ENCODE peak calls at places on chromosomes 2 and 18, in seven cellular contexts. T is RWPE1; I is CD4-positive, alpha-beta T cell; Q is AG08396; D is small intestine; S is NCI-H1694; B is B cell. C is an unnamed sample.

GRCh38 chr18:40976050-40976449 is 979.0 kb upstream of the PIK3C3 start:
- DNase-seq in Q (no peak), I (no peak), B (no peak), D (no peak), S (no peak), T (no peak), C (no peak)

GRCh38 chr18:49613141-49613641 is 51.3 kb downstream of the LIPG start:
- DNase-seq in D (no peak), Q (no peak), B (no peak), S (peak), T (no peak), I (no peak), C (no peak)

GRCh38 chr2:196131384-196131861 is 40.0 kb downstream of the STK17B start:
- DNase-seq in I (peak), D (peak), T (no peak), B (no peak), Q (no peak), S (peak), C (peak)

GRCh38 chr2:114496959-114497358 is 54.5 kb downstream of the DPP10 start:
- DNase-seq in D (no peak), S (no peak), Q (no peak), T (no peak), B (no peak), I (no peak), C (no peak)

GRCh38 chr2:239946570-239947311 is 78.4 kb downstream of the NDUFA10 start:
- DNase-seq in B (no peak), D (no peak), Q (no peak), T (no peak), S (no peak), I (no peak), C (no peak)

GRCh38 chr2:45469314-45470099 is 141.6 kb downstream of the SRBD1 start:
- DNase-seq in B (no peak), T (peak), D (peak), Q (no peak), S (no peak), I (no peak), C (no peak)

GRCh38 chr2:239192456-239192855 is 208.4 kb downstream of the HDAC4 start:
- DNase-seq in Q (no peak), I (no peak), S (no peak), B (no peak), T (no peak), D (no peak), C (no peak)

GRCh38 chr2:208031608-208032019 is 6.3 kb upstream of the PLEKHM3 start:
- DNase-seq in S (no peak), D (no peak), Q (peak), I (no peak), B (no peak), T (no peak), C (peak)

GRCh38 chr2:175853110-175853509 is 149.0 kb downstream of the LNPK start:
- DNase-seq in I (no peak), Q (no peak), T (no peak), B (no peak), D (no peak), S (peak), C (no peak)

GRCh38 chr18:23103449-23103848 is 31.8 kb upstream of the CABLES1 start:
- DNase-seq in T (no peak), I (no peak), D (no peak), Q (no peak), B (no peak), S (no peak), C (peak)

GRCh38 chr2:119197529-119198266 is 25.9 kb upstream of the STEAP3 start:
- DNase-seq in Q (no peak), B (no peak), D (no peak), T (no peak), I (no peak), S (no peak), C (peak)

GRCh38 chr2:183093857-183094657 is 15.5 kb downstream of the DUSP19 start:
- DNase-seq in S (no peak), T (peak), I (no peak), D (peak), Q (peak), B (no peak), C (no peak)

GRCh38 chr18:79910563-79910962 is 40.9 kb downstream of the SLC66A2 start:
- DNase-seq in S (no peak), B (peak), I (no peak), Q (no peak), T (no peak), D (no peak), C (no peak)

GRCh38 chr2:230268606-230269222 is 43.2 kb downstream of the SP140 start:
- DNase-seq in D (no peak), B (no peak), T (no peak), S (no peak), I (no peak), Q (no peak), C (no peak)

GRCh38 chr2:53403836-53404413 is 363.7 kb upstream of the CHAC2 start:
- DNase-seq in B (no peak), T (peak), I (no peak), S (no peak), Q (peak), D (no peak), C (peak)

GRCh38 chr2:24482256-24482971 is 8.6 kb upstream of the NCOA1 start:
- DNase-seq in S (no peak), I (no peak), T (no peak), D (no peak), B (no peak), Q (no peak), C (peak)

GRCh38 chr18:48997985-48998831 is 47.4 kb upstream of the SMAD7 start:
- DNase-seq in T (peak), I (no peak), S (no peak), D (no peak), Q (peak), B (no peak), C (peak)

GRCh38 chr2:9378433-9379371 is 44.6 kb downstream of the ITGB1BP1 start:
- DNase-seq in T (peak), I (no peak), D (no peak), B (no peak), Q (peak), S (peak), C (peak)

GRCh38 chr2:239726631-239727181 is 298.4 kb downstream of the NDUFA10 start:
- DNase-seq in T (no peak), I (no peak), Q (no peak), S (no peak), B (no peak), D (no peak), C (no peak)

GRCh38 chr18:68164909-68165308 is 550.0 kb downstream of the TMX3 start:
- DNase-seq in B (no peak), I (no peak), S (no peak), Q (no peak), T (no peak), D (no peak), C (no peak)

C was measured in trophoblast cell.